ENCODE peak calls at places on chromosome 17, in seven cellular contexts. F, N, C, B, M, O and V are unnamed samples.

GRCh38 chr17:34305606-34306005 is 13.6 kb upstream of the CCL8 start:
- DNase-seq in F (no peak), N (peak; percentile 10), C (peak; percentile 4), B (no peak), M (no peak), O (no peak), V (no peak)

GRCh38 chr17:60102632-60103047 is 23.9 kb upstream of the HEATR6 start:
- DNase-seq in F (no peak), N (peak; percentile 66), C (peak; percentile 43), B (no peak), M (peak; percentile 78), O (no peak), V (no peak)

GRCh38 chr17:22703786-22704441 is 1011.6 kb downstream of the KCNJ18 start:
- DNase-seq in F (peak; percentile 53), N (no peak), C (no peak), B (no peak), M (no peak), O (no peak), V (no peak)

GRCh38 chr17:34452769-34453168 is 89.7 kb upstream of the CCL1 start:
- DNase-seq in F (no peak), N (no peak), C (no peak), B (no peak), M (no peak), O (no peak), V (no peak)

GRCh38 chr17:31132977-31133376 is 38.2 kb downstream of the NF1 start:
- DNase-seq in F (no peak), N (no peak), C (no peak), B (no peak), M (no peak), O (no peak), V (no peak)

GRCh38 chr17:27363322-27363721 is 69.4 kb downstream of the WSB1 start:
- DNase-seq in F (no peak), N (no peak), C (no peak), B (no peak), M (no peak), O (no peak), V (no peak)

GRCh38 chr17:41777579-41778188 is 8.8 kb downstream of the JUP start:
- DNase-seq in F (no peak), N (peak; percentile 92), C (peak; percentile 72), B (no peak), M (peak; percentile 89), O (peak; percentile 72), V (peak; percentile 28)

GRCh38 chr17:80105762-80106161 is 4.4 kb downstream of the GAA start:
- DNase-seq in F (no peak), N (peak; percentile 70), C (no peak), B (no peak), M (no peak), O (no peak), V (no peak)

GRCh38 chr17:76432712-76433336 is 20.1 kb downstream of the UBE2O start:
- DNase-seq in F (peak; percentile 73), N (peak; percentile 51), C (no peak), B (no peak), M (peak; percentile 31), O (no peak), V (no peak)

GRCh38 chr17:70375813-70376448 is 206.6 kb downstream of the KCNJ2 start:
- DNase-seq in F (no peak), N (no peak), C (no peak), B (no peak), M (no peak), O (no peak), V (no peak)

GRCh38 chr17:35295686-35296085 is 52.8 kb downstream of the SLFN5 start:
- DNase-seq in F (no peak), N (no peak), C (no peak), B (no peak), M (no peak), O (no peak), V (no peak)

GRCh38 chr17:79003661-79004411 is 5.7 kb downstream of the CANT1 start:
- DNase-seq in F (no peak), N (no peak), C (no peak), B (no peak), M (no peak), O (no peak), V (no peak)

GRCh38 chr17:76054112-76054476 is 18.2 kb downstream of the SRP68 start:
- DNase-seq in F (no peak), N (peak; percentile 50), C (no peak), B (no peak), M (peak; percentile 58), O (no peak), V (no peak)